ENCODE peak calls at places on chromosomes 4 and X, in six cellular contexts. O is Caki2, J is NCI-H1436, L is NAMALWA, K is EL, W is body of pancreas. X is an unnamed sample.

GRCh38 chr4:173301518-173302201 is 32.5 kb downstream of the HMGB2 start:
- DNase-seq in O (peak; percentile 37), J (no peak), L (peak; percentile 63), K (peak; percentile 31), W (no peak), X (peak; percentile 39)

GRCh38 chr4:152283806-152284470 is 252.0 kb downstream of the FBXW7 start:
- DNase-seq in O (no peak), J (no peak), L (no peak), K (peak; percentile 23), W (no peak), X (peak; percentile 1)

GRCh38 chr4:70754470-70754869 is 32.7 kb downstream of the RUFY3 start:
- DNase-seq in O (no peak), J (no peak), L (peak; percentile 68), K (no peak), W (no peak), X (no peak)

GRCh38 chr4:24794916-24795665 is at the start of gene SOD3:
- DNase-seq in O (peak; percentile 92), J (no peak), L (no peak), K (peak; percentile 93), W (peak; percentile 89), X (peak; percentile 81)

GRCh38 chr4:137213372-137214173 is 318.7 kb downstream of the PCDH18 start:
- DNase-seq in O (no peak), J (no peak), L (no peak), K (peak; percentile 52), W (no peak), X (no peak)

GRCh38 chr4:1797298-1797860 is 4.3 kb downstream of the FGFR3 start:
- DNase-seq in O (no peak), J (no peak), L (no peak), K (no peak), W (no peak), X (no peak)

GRCh38 chr4:108172231-108172779 is 3.6 kb upstream of the LEF1 start:
- DNase-seq in O (no peak), J (no peak), L (peak; percentile 64), K (peak; percentile 21), W (no peak), X (no peak)

GRCh38 chrX:45710081-45710801 is 509.6 kb upstream of the DIPK2B start:
- DNase-seq in O (peak; percentile 77), J (no peak), L (no peak), K (peak; percentile 92), W (no peak), X (peak; percentile 79)

GRCh38 chr4:152399246-152399645 is 136.6 kb downstream of the FBXW7 start:
- DNase-seq in O (no peak), J (no peak), L (peak; percentile 31), K (no peak), W (no peak), X (no peak)

GRCh38 chrX:115494133-115494532 is 66.8 kb upstream of the PLS3 start:
- DNase-seq in O (no peak), J (no peak), L (no peak), K (no peak), W (no peak), X (no peak)

GRCh38 chr4:52840531-52841350 is 21.4 kb upstream of the RASL11B start:
- DNase-seq in O (no peak), J (no peak), L (no peak), K (no peak), W (no peak), X (no peak)